ENCODE peak calls at places on chromosomes 16 and 17, in six cellular contexts. C, K, R, B, F and I are unnamed samples.

GRCh38 chr16:81673432-81673831 is 105.7 kb upstream of the PLCG2 start:
- DNase-seq in C (no peak), K (no peak), R (no peak), B (no peak), F (no peak), I (no peak)

GRCh38 chr17:38743556-38744171 is 4.5 kb downstream of the PCGF2 start:
- DNase-seq in C (no peak), K (no peak), R (no peak), B (no peak), F (no peak), I (no peak)

GRCh38 chr16:86364653-86365380 is 145.5 kb upstream of the FOXF1 start:
- DNase-seq in C (no peak), K (no peak), R (no peak), B (no peak), F (no peak), I (no peak)

GRCh38 chr16:89575247-89576172 is at the start of gene CPNE7:
- DNase-seq in C (no peak), K (no peak), R (peak; percentile 57), B (no peak), F (no peak), I (no peak)

GRCh38 chr16:54928421-54929089 is 2.1 kb upstream of the IRX5 start:
- DNase-seq in C (peak; percentile 45), K (no peak), R (peak; percentile 54), B (no peak), F (peak; percentile 35), I (no peak)

GRCh38 chr16:19898924-19899604 is 14.4 kb upstream of the GPRC5B start:
- DNase-seq in C (peak; percentile 55), K (no peak), R (peak; percentile 63), B (no peak), F (peak; percentile 21), I (peak; percentile 19)

GRCh38 chr17:78168906-78169793 is 769 bp downstream of the SYNGR2 start:
- DNase-seq in C (peak; percentile 53), K (peak; percentile 54), R (peak; percentile 78), B (peak; percentile 58), F (peak; percentile 33), I (peak; percentile 31)

GRCh38 chr16:84183911-84184310 is 2.9 kb downstream of the TAF1C start:
- DNase-seq in C (peak; percentile 50), K (no peak), R (no peak), B (no peak), F (no peak), I (no peak)

GRCh38 chr16:89471225-89471624 is 19.1 kb downstream of the ANKRD11 start:
- DNase-seq in C (no peak), K (no peak), R (peak; percentile 86), B (no peak), F (no peak), I (no peak)

GRCh38 chr16:55341681-55342080 is 17.7 kb downstream of the IRX6 start:
- DNase-seq in C (no peak), K (no peak), R (no peak), B (no peak), F (no peak), I (no peak)

GRCh38 chr16:87034317-87034716 is 282.9 kb downstream of the C16orf95 start:
- DNase-seq in C (no peak), K (no peak), R (no peak), B (no peak), F (no peak), I (no peak)

GRCh38 chr16:21097151-21097550 is 53.5 kb downstream of the DNAH3 start:
- DNase-seq in C (no peak), K (no peak), R (peak; percentile 51), B (no peak), F (no peak), I (no peak)

GRCh38 chr17:46805771-46806170 is 12.7 kb downstream of the WNT3 start:
- DNase-seq in C (no peak), K (no peak), R (no peak), B (no peak), F (no peak), I (no peak)

GRCh38 chr16:75837264-75837663 is 111.0 kb upstream of the CPHXL start:
- DNase-seq in C (no peak), K (no peak), R (no peak), B (no peak), F (no peak), I (no peak)

GRCh38 chr17:35809855-35810461 is 674 bp downstream of the TAF15 start:
- DNase-seq in C (no peak), K (no peak), R (peak; percentile 65), B (no peak), F (no peak), I (no peak)

GRCh38 chr16:11462036-11462435 is 116.8 kb downstream of the RMI2 start:
- DNase-seq in C (no peak), K (no peak), R (no peak), B (no peak), F (no peak), I (no peak)

GRCh38 chr16:2838928-2839327 is 8.8 kb downstream of the ZG16B start:
- DNase-seq in C (peak; percentile 75), K (no peak), R (peak; percentile 85), B (peak; percentile 41), F (peak; percentile 55), I (peak; percentile 51)

GRCh38 chr16:11495066-11495407 is 91.7 kb downstream of the LITAF start:
- DNase-seq in C (no peak), K (no peak), R (no peak), B (no peak), F (no peak), I (no peak)

GRCh38 chr17:68591583-68591982 is 9.6 kb downstream of the FAM20A start:
- DNase-seq in C (no peak), K (no peak), R (no peak), B (no peak), F (no peak), I (no peak)

GRCh38 chr17:7056386-7056785 is 12.5 kb upstream of the SLC16A11 start:
- DNase-seq in C (no peak), K (no peak), R (peak; percentile 81), B (no peak), F (no peak), I (no peak)

GRCh38 chr17:12007466-12007865 is 10.2 kb upstream of the ZNF18 start:
- DNase-seq in C (no peak), K (no peak), R (no peak), B (no peak), F (no peak), I (no peak)

GRCh38 chr17:13474073-13474800 is 127.5 kb downstream of the HS3ST3A1 start:
- DNase-seq in C (no peak), K (no peak), R (no peak), B (no peak), F (no peak), I (no peak)

GRCh38 chr16:85137323-85138072 is 25.2 kb upstream of the CIBAR2 start:
- DNase-seq in C (no peak), K (no peak), R (peak; percentile 78), B (no peak), F (no peak), I (no peak)

GRCh38 chr17:7834554-7834890 is 505 bp downstream of the KDM6B start:
- DNase-seq in C (no peak), K (no peak), R (no peak), B (no peak), F (no peak), I (no peak)

GRCh38 chr16:1090620-1091587 is 5.1 kb downstream of the C1QTNF8 start:
- DNase-seq in C (no peak), K (no peak), R (no peak), B (no peak), F (no peak), I (no peak)

GRCh38 chr17:76444518-76445311 is 8.2 kb downstream of the UBE2O start:
- DNase-seq in C (no peak), K (no peak), R (peak; percentile 74), B (no peak), F (no peak), I (no peak)

GRCh38 chr17:35790826-35791225 is 4.6 kb downstream of the MMP28 start:
- DNase-seq in C (no peak), K (no peak), R (peak; percentile 43), B (no peak), F (no peak), I (no peak)

GRCh38 chr16:57747996-57748395 is 12.4 kb downstream of the KATNB1 start:
- DNase-seq in C (no peak), K (no peak), R (no peak), B (no peak), F (no peak), I (no peak)

GRCh38 chr17:46167826-46168569 is 25.2 kb downstream of the KANSL1 start:
- DNase-seq in C (no peak), K (no peak), R (peak; percentile 64), B (no peak), F (no peak), I (no peak)

GRCh38 chr16:19524866-19525723 is 1.4 kb downstream of the CCP110 start:
- DNase-seq in C (no peak), K (no peak), R (peak; percentile 28), B (no peak), F (no peak), I (no peak)

GRCh38 chr17:28716740-28717577 is 709 bp downstream of the RAB34 start:
- DNase-seq in C (no peak), K (no peak), R (peak; percentile 67), B (no peak), F (no peak), I (no peak)

GRCh38 chr17:74444406-74444805 is 12.5 kb downstream of the GPRC5C start:
- DNase-seq in C (no peak), K (no peak), R (no peak), B (no peak), F (no peak), I (no peak)

GRCh38 chr17:8366231-8366630 is 10.3 kb downstream of the KRABD2 start:
- DNase-seq in C (no peak), K (no peak), R (peak; percentile 75), B (no peak), F (no peak), I (no peak)

GRCh38 chr17:7307686-7308624 is 527 bp downstream of the EIF5A start:
- DNase-seq in C (no peak), K (peak; percentile 27), R (peak; percentile 57), B (no peak), F (peak; percentile 72), I (peak; percentile 64)

GRCh38 chr17:1997587-1998425 is 27.3 kb downstream of the RTN4RL1 start:
- DNase-seq in C (peak; percentile 35), K (no peak), R (no peak), B (no peak), F (no peak), I (no peak)

GRCh38 chr16:58832496-58832895 is 98.4 kb upstream of the GOT2 start:
- DNase-seq in C (no peak), K (no peak), R (no peak), B (no peak), F (no peak), I (no peak)

GRCh38 chr16:57308041-57308440 is 23.6 kb upstream of the PLLP start:
- DNase-seq in C (no peak), K (no peak), R (no peak), B (no peak), F (no peak), I (no peak)

GRCh38 chr17:68290268-68290954 is 516 bp downstream of the SLC16A6 start:
- DNase-seq in C (peak; percentile 45), K (peak; percentile 35), R (peak; percentile 37), B (peak; percentile 25), F (peak; percentile 72), I (peak; percentile 72)

GRCh38 chr17:83125515-83126274 is 46.3 kb downstream of the METRNL start:
- DNase-seq in C (no peak), K (no peak), R (no peak), B (no peak), F (peak; percentile 38), I (no peak)